ENCODE peak calls at places on chromosomes 3 and 15, in five cellular contexts. C, I, N, S and M are unnamed samples.

GRCh38 chr3:70531063-70531657 is 218.7 kb upstream of the MDFIC2 start:
- DNase-seq in C (no peak), I (no peak), N (no peak), S (peak), M (no peak)

GRCh38 chr3:151410891-151411559 is 26.5 kb upstream of the P2RY12 start:
- DNase-seq in C (no peak), I (no peak), N (no peak), S (no peak), M (no peak)

GRCh38 chr3:13482106-13482690 is 2.1 kb downstream of the HDAC11 start:
- DNase-seq in C (no peak), I (no peak), N (peak), S (no peak), M (no peak)

GRCh38 chr3:69160525-69160924 is 38.1 kb upstream of the LMOD3 start:
- DNase-seq in C (no peak), I (no peak), N (no peak), S (no peak), M (no peak)

GRCh38 chr3:56522374-56522773 is 34.6 kb upstream of the CCDC66 start:
- DNase-seq in C (no peak), I (no peak), N (no peak), S (no peak), M (no peak)

GRCh38 chr15:62994975-62995730 is 47.4 kb upstream of the TPM1 start:
- DNase-seq in C (no peak), I (no peak), N (no peak), S (no peak), M (no peak)

GRCh38 chr3:180546863-180547262 is 55.1 kb upstream of the TTC14 start:
- DNase-seq in C (no peak), I (no peak), N (no peak), S (no peak), M (no peak)

GRCh38 chr3:124812291-124813265 is 74.6 kb downstream of the ITGB5 start:
- DNase-seq in C (no peak), I (peak), N (peak), S (peak), M (peak)

GRCh38 chr3:179151474-179151873 is 3.3 kb downstream of the PIK3CA start:
- DNase-seq in C (no peak), I (no peak), N (no peak), S (no peak), M (no peak)

GRCh38 chr3:138381950-138382715 is 33.8 kb downstream of the MRAS start:
- DNase-seq in C (no peak), I (peak), N (peak), S (no peak), M (no peak)

GRCh38 chr15:81939604-81940440 is 106.0 kb downstream of the MEX3B start:
- DNase-seq in C (no peak), I (no peak), N (no peak), S (peak), M (no peak)

DNA sequence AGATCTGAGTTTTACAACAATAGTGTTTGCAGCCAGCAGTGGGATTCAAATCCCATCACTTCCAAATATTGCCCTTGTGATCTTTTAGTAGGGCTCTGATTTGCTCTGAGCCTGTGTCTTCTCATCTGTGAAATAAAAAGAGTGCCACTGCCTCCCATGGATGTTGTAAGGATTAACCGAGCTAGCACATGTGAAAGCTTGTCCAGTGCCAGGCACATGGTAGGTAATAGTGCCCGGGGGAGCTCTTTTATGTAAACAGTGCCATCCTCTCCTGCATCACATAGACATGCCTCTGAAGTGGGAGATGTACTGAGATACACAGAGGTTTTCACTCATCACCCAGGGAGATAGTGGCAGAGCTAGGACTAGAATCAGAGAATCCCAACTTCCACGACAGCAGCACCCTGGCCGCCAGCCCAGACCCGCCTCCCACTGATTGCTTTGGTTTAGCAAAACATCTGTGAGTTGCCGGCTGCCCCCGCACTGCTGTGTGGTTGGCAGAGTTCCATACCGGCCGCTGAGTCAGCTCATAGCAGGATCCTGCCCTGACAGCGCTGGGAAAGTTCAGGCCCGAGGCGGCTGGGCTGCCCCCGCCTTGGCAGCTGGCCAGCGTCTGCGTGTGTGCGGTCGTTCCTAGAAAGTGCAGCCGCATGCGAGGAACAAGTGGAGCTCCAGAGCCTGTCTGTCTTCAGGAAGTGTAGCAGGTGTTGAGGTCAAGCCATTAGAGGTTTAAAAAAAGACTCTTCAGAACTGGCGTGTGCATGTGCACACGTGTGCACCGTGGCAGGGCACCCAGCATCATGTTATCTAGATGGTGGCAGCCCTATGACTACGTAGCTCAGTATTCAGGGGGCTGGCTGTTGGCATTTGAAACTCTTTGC is 5.0 kb downstream of the ARID3B start:
- DNase-seq in C (peak), I (peak), N (peak), S (peak), M (peak)
- TF ChIP-seq POLR2A in C (no peak), I (no peak), N (no peak), S (no peak), M (no peak)

GRCh38 chr15:32817570-32817969 is 99.8 kb downstream of the GREM1 start:
- DNase-seq in C (no peak), I (no peak), N (no peak), S (no peak), M (no peak)

GRCh38 chr15:32823750-32824149 is 105.9 kb downstream of the GREM1 start:
- DNase-seq in C (no peak), I (no peak), N (no peak), S (no peak), M (no peak)

GRCh38 chr15:32822739-32823138 is 104.9 kb downstream of the GREM1 start:
- DNase-seq in C (no peak), I (no peak), N (no peak), S (no peak), M (no peak)

GRCh38 chr15:32818758-32819405 is 101.1 kb downstream of the GREM1 start:
- DNase-seq in C (no peak), I (no peak), N (no peak), S (no peak), M (no peak)

DNA sequence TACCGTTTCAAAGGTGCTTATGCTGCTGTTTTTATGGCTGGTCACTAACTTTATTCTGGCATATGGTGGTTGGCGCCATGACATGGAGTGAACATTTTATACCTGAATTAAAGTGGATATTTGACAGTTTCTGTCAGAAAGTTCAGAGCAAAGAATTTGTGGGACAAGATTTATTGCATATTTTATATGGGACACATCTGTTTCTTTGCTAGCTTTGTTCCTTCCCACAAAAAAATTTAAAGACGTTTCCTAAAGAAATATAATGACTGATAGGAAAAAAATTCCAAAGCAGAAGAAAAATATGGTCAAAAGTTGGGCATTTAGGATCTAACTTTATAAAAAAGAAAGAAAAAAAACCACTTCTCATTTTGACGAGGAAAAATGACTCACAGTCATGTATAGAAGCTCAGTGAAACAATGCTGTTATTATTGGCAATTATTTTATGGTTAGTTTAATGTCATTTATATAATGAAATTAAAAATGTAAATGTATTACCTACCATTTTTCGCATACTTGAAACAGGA is 101.7 kb downstream of the GREM1 start:
- DNase-seq in C (no peak), I (no peak), N (no peak), S (no peak), M (no peak)
- H3K4me3 ChIP-seq in C (no peak), I (no peak), N (no peak), S (no peak), M (no peak)

GRCh38 chr15:64455951-64456350 is 4.4 kb upstream of the ZNF609 start:
- DNase-seq in C (no peak), I (peak), N (peak), S (no peak), M (no peak)
- H3K27ac ChIP-seq in C (no peak), I (peak), N (peak), S (no peak), M (peak)

GRCh38 chr15:67048281-67049279 is 16.8 kb upstream of the SMAD3 start:
- DNase-seq in C (no peak), I (peak), N (peak), S (no peak), M (no peak)
- TF ChIP-seq POLR2A in C (no peak), I (peak), N (no peak), S (no peak), M (no peak)

GRCh38 chr3:169241928-169242751 is 421.4 kb downstream of the MECOM start:
- DNase-seq in C (no peak), I (no peak), N (peak), S (no peak), M (no peak)
- H3K4me3 ChIP-seq in C (peak), I (peak), N (peak), S (no peak), M (peak)

DNA sequence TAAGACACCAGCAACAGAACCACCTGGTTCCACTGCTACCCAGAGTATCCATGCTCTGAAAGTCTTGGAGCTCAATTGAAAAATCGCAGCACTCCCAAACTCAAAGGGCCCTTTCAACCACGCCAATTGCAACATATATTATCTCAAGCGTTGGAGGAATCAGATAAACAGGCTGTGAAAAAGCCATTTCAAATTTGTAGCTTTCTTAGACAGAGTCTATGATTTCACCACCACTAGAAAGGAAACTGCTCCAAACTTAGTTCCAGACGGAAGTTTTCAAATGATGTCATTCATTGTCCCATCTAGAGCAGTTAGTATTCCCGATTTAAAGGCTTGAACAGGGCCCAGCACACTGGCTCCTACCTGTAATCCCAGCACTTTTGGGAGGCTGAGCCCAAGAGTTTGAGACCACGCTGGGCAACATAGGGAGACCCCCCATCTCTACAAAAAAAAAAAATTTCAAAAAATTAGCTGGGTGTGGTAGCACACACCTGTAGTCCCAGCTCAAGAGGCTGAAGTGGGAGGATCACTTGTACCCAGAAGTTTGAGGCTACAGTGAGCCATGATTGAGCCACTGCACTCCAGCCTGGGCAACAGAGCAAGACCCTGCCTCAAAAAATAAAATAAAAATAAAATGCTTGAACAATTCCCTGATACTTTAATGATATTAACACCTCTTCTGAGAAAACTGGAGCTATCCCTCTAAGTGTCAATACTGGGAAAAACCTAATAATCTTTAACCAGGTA is 16.8 kb downstream of the TNIK start:
- DNase-seq in C (no peak), I (no peak), N (no peak), S (no peak), M (no peak)
- H3K27ac ChIP-seq in C (no peak), I (no peak), N (no peak), S (no peak), M (no peak)

DNA sequence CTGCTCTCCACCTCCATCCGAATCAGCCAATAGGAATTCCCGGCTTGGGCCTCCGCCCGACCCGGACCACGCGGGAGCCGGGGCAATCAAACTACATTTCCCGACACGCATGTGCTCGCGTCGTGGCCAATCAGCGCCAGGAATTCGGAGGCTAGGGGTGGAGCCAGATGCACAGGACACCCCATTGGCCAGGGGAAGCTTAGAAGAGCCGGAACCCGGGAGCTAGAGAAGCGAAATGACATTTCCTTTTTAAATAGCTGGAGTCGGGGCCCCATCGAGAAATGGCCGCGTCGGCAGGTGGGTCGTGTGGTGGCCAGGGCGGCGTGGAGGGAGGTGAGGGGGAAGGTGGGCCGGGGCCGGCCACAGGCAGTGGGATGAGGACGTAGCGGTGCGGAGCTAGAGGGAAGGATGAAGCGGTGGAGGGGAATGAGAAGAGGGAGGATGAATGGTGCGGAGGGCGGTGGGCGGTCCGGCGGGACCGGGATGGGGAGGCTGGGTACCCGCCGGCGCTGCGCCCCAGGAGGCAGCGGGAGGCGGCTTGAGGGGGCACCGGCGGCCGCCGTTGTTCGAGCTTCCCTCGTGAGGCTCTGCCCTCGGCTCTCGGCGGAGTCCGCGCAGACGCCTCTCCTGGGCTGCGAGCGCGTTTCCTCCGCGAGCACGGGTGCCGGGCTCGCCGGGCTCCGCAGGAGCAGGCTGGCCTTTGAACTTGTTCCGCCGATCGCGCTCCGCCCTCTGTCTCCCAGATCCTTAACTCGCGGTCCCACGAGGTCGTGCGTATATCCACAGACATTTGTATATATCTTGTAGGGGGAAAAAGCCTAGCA is at the start of gene KBTBD8:
- DNase-seq in C (peak), I (peak), N (peak), S (peak), M (peak)
- TF ChIP-seq POLR2A in C (peak), I (peak), N (peak), S (peak), M (no peak)